ENCODE peak calls at places on chromosome 1, in seven cellular contexts. E is stimulated activated CD4-positive, alpha-beta T cell treated with anti-CD3 and anti-CD28 coated beads, Interleukin-2, amount 100 ng/mL, for 48 hours; Y is iPS-NIHi11; Z is foreskin fibroblast; I is thoracic aorta; H is nucleus accumbens; D is psoas muscle. J is an unnamed sample.

GRCh38 chr1:61424382-61424781 is 300.6 kb downstream of the TM2D1 start:
- DNase-seq in E (no peak), I (no peak), D (no peak), Z (no peak), H (no peak), Y (peak), J (no peak)

GRCh38 chr1:150322310-150322709 is 977 bp downstream of the PRPF3 start:
- DNase-seq in Z (no peak), H (no peak), I (no peak), Y (no peak), D (no peak), E (no peak), J (no peak)

GRCh38 chr1:91226741-91227140 is 177.9 kb downstream of the HFM1 start:
- DNase-seq in H (no peak), Z (no peak), E (no peak), I (no peak), Y (no peak), D (no peak), J (no peak)

GRCh38 chr1:56461158-56462127 is 117.9 kb downstream of the PLPP3 start:
- DNase-seq in H (no peak), Y (peak), I (no peak), Z (no peak), E (no peak), D (no peak), J (no peak)

GRCh38 chr1:221766210-221766609 is 24.3 kb upstream of the DUSP10 start:
- DNase-seq in Z (peak), D (no peak), E (no peak), I (no peak), Y (no peak), H (no peak), J (no peak)

GRCh38 chr1:58047265-58047858 is 499.2 kb downstream of the OMA1 start:
- DNase-seq in Z (no peak), E (peak), D (no peak), I (no peak), Y (peak), H (no peak), J (no peak)

GRCh38 chr1:187491082-187491720 is 662.5 kb downstream of the PLA2G4A start:
- DNase-seq in Y (no peak), D (no peak), H (no peak), I (no peak), E (no peak), Z (peak), J (no peak)

GRCh38 chr1:152035406-152036315 is 1.1 kb downstream of the S100A11 start:
- DNase-seq in Z (no peak), E (no peak), H (no peak), I (no peak), D (no peak), Y (peak), J (no peak)

GRCh38 chr1:184253921-184254320 is 132.9 kb upstream of the C1orf21 start:
- DNase-seq in I (no peak), Y (no peak), E (no peak), H (no peak), D (no peak), Z (no peak), J (no peak)

GRCh38 chr1:116494351-116494692 is 76.5 kb downstream of the CD58 start:
- DNase-seq in Z (no peak), D (no peak), I (no peak), E (no peak), Y (peak), H (no peak), J (no peak)